ENCODE peak calls at places on chromosomes 12 and 14, in eight cellular contexts. One of them, this sample, is unnamed.

GRCh38 chr14:65333926-65334687 is 78.4 kb upstream of the FUT8 start:
- DNase-seq in mucosa of descending colon: peak
- DNase-seq in progenitor cell of endocrine pancreas: no peak
- DNase-seq in astrocyte of the spinal cord: peak
- DNase-seq in fibroblast of villous mesenchyme: peak
- DNase-seq in cardiac muscle cell: no peak
- DNase-seq in lower leg skin: peak
- DNase-seq in AG10803: peak
- DNase-seq in this sample: no peak

GRCh38 chr14:54591461-54592245 is 24.7 kb downstream of the SAMD4A start:
- DNase-seq in fibroblast of villous mesenchyme: no peak
- DNase-seq in mucosa of descending colon: no peak
- DNase-seq in AG10803: peak
- DNase-seq in cardiac muscle cell: no peak
- DNase-seq in progenitor cell of endocrine pancreas: no peak
- DNase-seq in astrocyte of the spinal cord: no peak
- DNase-seq in lower leg skin: no peak
- DNase-seq in this sample: no peak

GRCh38 chr12:25482637-25483036 is 70.4 kb downstream of the LMNTD1 start:
- DNase-seq in AG10803: peak
- DNase-seq in lower leg skin: no peak
- DNase-seq in mucosa of descending colon: no peak
- DNase-seq in cardiac muscle cell: peak
- DNase-seq in progenitor cell of endocrine pancreas: no peak
- DNase-seq in fibroblast of villous mesenchyme: peak
- DNase-seq in astrocyte of the spinal cord: no peak
- DNase-seq in this sample: no peak

GRCh38 chr12:107027304-107028053 is 40.5 kb upstream of the MTERF2 start:
- DNase-seq in astrocyte of the spinal cord: peak
- DNase-seq in mucosa of descending colon: no peak
- DNase-seq in AG10803: peak
- DNase-seq in progenitor cell of endocrine pancreas: no peak
- DNase-seq in fibroblast of villous mesenchyme: peak
- DNase-seq in cardiac muscle cell: no peak
- DNase-seq in lower leg skin: peak
- DNase-seq in this sample: no peak

GRCh38 chr14:69624131-69624530 is 12.7 kb downstream of the SUSD6 start:
- DNase-seq in fibroblast of villous mesenchyme: no peak
- DNase-seq in progenitor cell of endocrine pancreas: no peak
- DNase-seq in cardiac muscle cell: no peak
- DNase-seq in lower leg skin: no peak
- DNase-seq in AG10803: no peak
- DNase-seq in mucosa of descending colon: no peak
- DNase-seq in astrocyte of the spinal cord: no peak
- DNase-seq in this sample: no peak

GRCh38 chr12:92324849-92325500 is 179.3 kb upstream of the BTG1 start:
- DNase-seq in AG10803: no peak
- DNase-seq in fibroblast of villous mesenchyme: no peak
- DNase-seq in lower leg skin: no peak
- DNase-seq in astrocyte of the spinal cord: no peak
- DNase-seq in cardiac muscle cell: no peak
- DNase-seq in progenitor cell of endocrine pancreas: no peak
- DNase-seq in mucosa of descending colon: no peak
- DNase-seq in this sample: no peak

GRCh38 chr12:123163227-123163626 is 12.3 kb upstream of the PITPNM2 start:
- DNase-seq in AG10803: no peak
- DNase-seq in mucosa of descending colon: no peak
- DNase-seq in fibroblast of villous mesenchyme: no peak
- DNase-seq in cardiac muscle cell: no peak
- DNase-seq in progenitor cell of endocrine pancreas: no peak
- DNase-seq in lower leg skin: no peak
- DNase-seq in astrocyte of the spinal cord: no peak
- DNase-seq in this sample: no peak

GRCh38 chr12:108807996-108808725 is 49.2 kb downstream of the SSH1 start:
- DNase-seq in mucosa of descending colon: no peak
- DNase-seq in lower leg skin: no peak
- DNase-seq in progenitor cell of endocrine pancreas: no peak
- DNase-seq in cardiac muscle cell: no peak
- DNase-seq in fibroblast of villous mesenchyme: peak
- DNase-seq in astrocyte of the spinal cord: no peak
- DNase-seq in AG10803: peak
- DNase-seq in this sample: no peak

GRCh38 chr12:13613297-13613696 is 368.1 kb downstream of the GRIN2B start:
- DNase-seq in fibroblast of villous mesenchyme: no peak
- DNase-seq in mucosa of descending colon: no peak
- DNase-seq in astrocyte of the spinal cord: no peak
- DNase-seq in cardiac muscle cell: no peak
- DNase-seq in progenitor cell of endocrine pancreas: no peak
- DNase-seq in AG10803: no peak
- DNase-seq in lower leg skin: no peak
- DNase-seq in this sample: no peak

GRCh38 chr12:101165319-101165718 is 44.7 kb downstream of the SLC5A8 start:
- DNase-seq in progenitor cell of endocrine pancreas: no peak
- DNase-seq in AG10803: no peak
- DNase-seq in cardiac muscle cell: no peak
- DNase-seq in mucosa of descending colon: no peak
- DNase-seq in lower leg skin: no peak
- DNase-seq in astrocyte of the spinal cord: no peak
- DNase-seq in fibroblast of villous mesenchyme: no peak
- DNase-seq in this sample: no peak

GRCh38 chr14:64467131-64467530 is 1.8 kb downstream of the AKAP5 start:
- DNase-seq in fibroblast of villous mesenchyme: peak
- DNase-seq in progenitor cell of endocrine pancreas: no peak
- DNase-seq in astrocyte of the spinal cord: no peak
- DNase-seq in lower leg skin: no peak
- DNase-seq in cardiac muscle cell: no peak
- DNase-seq in AG10803: no peak
- DNase-seq in mucosa of descending colon: no peak
- DNase-seq in this sample: no peak

GRCh38 chr12:90940872-90941499 is 14.0 kb downstream of the CCER1 start:
- DNase-seq in cardiac muscle cell: peak
- DNase-seq in astrocyte of the spinal cord: peak
- DNase-seq in AG10803: peak
- DNase-seq in lower leg skin: no peak
- DNase-seq in mucosa of descending colon: no peak
- DNase-seq in fibroblast of villous mesenchyme: peak
- DNase-seq in progenitor cell of endocrine pancreas: no peak
- DNase-seq in this sample: no peak

GRCh38 chr12:68521321-68521839 is 89.3 kb upstream of the RAP1B start:
- DNase-seq in fibroblast of villous mesenchyme: peak
- DNase-seq in progenitor cell of endocrine pancreas: no peak
- DNase-seq in AG10803: peak
- DNase-seq in cardiac muscle cell: no peak
- DNase-seq in mucosa of descending colon: no peak
- DNase-seq in astrocyte of the spinal cord: peak
- DNase-seq in lower leg skin: no peak
- DNase-seq in this sample: no peak

GRCh38 chr14:52299692-52300278 is 14.3 kb upstream of the PTGER2 start:
- DNase-seq in fibroblast of villous mesenchyme: peak
- DNase-seq in lower leg skin: no peak
- DNase-seq in progenitor cell of endocrine pancreas: no peak
- DNase-seq in mucosa of descending colon: no peak
- DNase-seq in cardiac muscle cell: peak
- DNase-seq in astrocyte of the spinal cord: peak
- DNase-seq in AG10803: peak
- DNase-seq in this sample: no peak

GRCh38 chr12:48982397-48983080 is 4.4 kb downstream of the WNT1 start:
- DNase-seq in AG10803: no peak
- DNase-seq in progenitor cell of endocrine pancreas: no peak
- DNase-seq in cardiac muscle cell: no peak
- DNase-seq in astrocyte of the spinal cord: no peak
- DNase-seq in mucosa of descending colon: no peak
- DNase-seq in fibroblast of villous mesenchyme: no peak
- DNase-seq in lower leg skin: no peak
- DNase-seq in this sample: no peak

GRCh38 chr12:88519802-88520435 is 60.4 kb downstream of the KITLG start:
- DNase-seq in mucosa of descending colon: no peak
- DNase-seq in progenitor cell of endocrine pancreas: no peak
- DNase-seq in fibroblast of villous mesenchyme: peak
- DNase-seq in lower leg skin: no peak
- DNase-seq in cardiac muscle cell: peak
- DNase-seq in astrocyte of the spinal cord: peak
- DNase-seq in AG10803: no peak
- DNase-seq in this sample: no peak

GRCh38 chr14:79596531-79596930 is 614.8 kb downstream of the DIO2 start:
- DNase-seq in cardiac muscle cell: no peak
- DNase-seq in mucosa of descending colon: no peak
- DNase-seq in progenitor cell of endocrine pancreas: no peak
- DNase-seq in lower leg skin: no peak
- DNase-seq in astrocyte of the spinal cord: peak
- DNase-seq in fibroblast of villous mesenchyme: peak
- DNase-seq in AG10803: peak
- DNase-seq in this sample: no peak

GRCh38 chr12:95634622-95635621 is 83.6 kb upstream of the USP44 start:
- DNase-seq in lower leg skin: no peak
- DNase-seq in cardiac muscle cell: no peak
- DNase-seq in astrocyte of the spinal cord: peak
- DNase-seq in mucosa of descending colon: peak
- DNase-seq in fibroblast of villous mesenchyme: peak
- DNase-seq in AG10803: no peak
- DNase-seq in progenitor cell of endocrine pancreas: no peak
- DNase-seq in this sample: no peak

GRCh38 chr12:104355630-104356029 is 52.1 kb downstream of the EID3 start:
- DNase-seq in cardiac muscle cell: no peak
- DNase-seq in lower leg skin: no peak
- DNase-seq in mucosa of descending colon: no peak
- DNase-seq in astrocyte of the spinal cord: no peak
- DNase-seq in AG10803: no peak
- DNase-seq in fibroblast of villous mesenchyme: no peak
- DNase-seq in progenitor cell of endocrine pancreas: no peak
- DNase-seq in this sample: no peak

GRCh38 chr12:52278931-52279682 is 4.7 kb downstream of the KRT86 start:
- DNase-seq in mucosa of descending colon: peak
- DNase-seq in astrocyte of the spinal cord: peak
- DNase-seq in fibroblast of villous mesenchyme: peak
- DNase-seq in lower leg skin: peak
- DNase-seq in cardiac muscle cell: peak
- DNase-seq in progenitor cell of endocrine pancreas: peak
- DNase-seq in AG10803: peak
- DNase-seq in this sample: no peak

GRCh38 chr12:85588221-85588620 is 248.0 kb downstream of the RASSF9 start:
- DNase-seq in astrocyte of the spinal cord: no peak
- DNase-seq in progenitor cell of endocrine pancreas: no peak
- DNase-seq in mucosa of descending colon: no peak
- DNase-seq in AG10803: no peak
- DNase-seq in cardiac muscle cell: no peak
- DNase-seq in lower leg skin: no peak
- DNase-seq in fibroblast of villous mesenchyme: no peak
- DNase-seq in this sample: no peak

GRCh38 chr14:100540926-100541620 is 46.1 kb downstream of the BEGAIN start:
- DNase-seq in astrocyte of the spinal cord: no peak
- DNase-seq in lower leg skin: no peak
- DNase-seq in mucosa of descending colon: peak
- DNase-seq in cardiac muscle cell: no peak
- DNase-seq in AG10803: no peak
- DNase-seq in progenitor cell of endocrine pancreas: no peak
- DNase-seq in fibroblast of villous mesenchyme: no peak
- DNase-seq in this sample: peak

GRCh38 chr14:94769413-94770250 is at the start of gene GSC:
- DNase-seq in lower leg skin: peak
- DNase-seq in mucosa of descending colon: peak
- DNase-seq in astrocyte of the spinal cord: peak
- DNase-seq in fibroblast of villous mesenchyme: peak
- DNase-seq in progenitor cell of endocrine pancreas: peak
- DNase-seq in AG10803: peak
- DNase-seq in cardiac muscle cell: peak
- DNase-seq in this sample: no peak

GRCh38 chr12:105107497-105108371 is at the start of gene WASHC4:
- DNase-seq in mucosa of descending colon: peak
- DNase-seq in progenitor cell of endocrine pancreas: peak
- DNase-seq in AG10803: peak
- DNase-seq in cardiac muscle cell: peak
- DNase-seq in fibroblast of villous mesenchyme: peak
- DNase-seq in lower leg skin: peak
- DNase-seq in astrocyte of the spinal cord: peak
- DNase-seq in this sample: peak

GRCh38 chr12:49967042-49967776 is 5.5 kb downstream of the AQP5 start:
- DNase-seq in progenitor cell of endocrine pancreas: peak
- DNase-seq in mucosa of descending colon: peak
- DNase-seq in fibroblast of villous mesenchyme: peak
- DNase-seq in cardiac muscle cell: peak
- DNase-seq in AG10803: peak
- DNase-seq in astrocyte of the spinal cord: peak
- DNase-seq in lower leg skin: peak
- DNase-seq in this sample: no peak

GRCh38 chr12:45183263-45183662 is 32.6 kb upstream of the ANO6 start:
- DNase-seq in progenitor cell of endocrine pancreas: no peak
- DNase-seq in mucosa of descending colon: no peak
- DNase-seq in cardiac muscle cell: no peak
- DNase-seq in lower leg skin: no peak
- DNase-seq in AG10803: peak
- DNase-seq in astrocyte of the spinal cord: peak
- DNase-seq in fibroblast of villous mesenchyme: peak
- DNase-seq in this sample: no peak
- TF ChIP-seq CTCF in progenitor cell of endocrine pancreas: peak
- TF ChIP-seq CTCF in mucosa of descending colon: no peak
- TF ChIP-seq CTCF in cardiac muscle cell: peak
- TF ChIP-seq CTCF in lower leg skin: no peak
- TF ChIP-seq CTCF in AG10803: peak
- TF ChIP-seq CTCF in astrocyte of the spinal cord: peak
- TF ChIP-seq CTCF in fibroblast of villous mesenchyme: peak
- TF ChIP-seq CTCF in this sample: peak

GRCh38 chr14:75518625-75519024 is 3.6 kb upstream of the BATF start:
- DNase-seq in cardiac muscle cell: peak
- DNase-seq in AG10803: no peak
- DNase-seq in astrocyte of the spinal cord: no peak
- DNase-seq in mucosa of descending colon: no peak
- DNase-seq in progenitor cell of endocrine pancreas: no peak
- DNase-seq in lower leg skin: no peak
- DNase-seq in fibroblast of villous mesenchyme: peak
- DNase-seq in this sample: no peak
- TF ChIP-seq CTCF in cardiac muscle cell: peak
- TF ChIP-seq CTCF in AG10803: no peak
- TF ChIP-seq CTCF in astrocyte of the spinal cord: peak
- TF ChIP-seq CTCF in mucosa of descending colon: no peak
- TF ChIP-seq CTCF in progenitor cell of endocrine pancreas: peak
- TF ChIP-seq CTCF in lower leg skin: no peak
- TF ChIP-seq CTCF in fibroblast of villous mesenchyme: peak
- TF ChIP-seq CTCF in this sample: peak

DNA sequence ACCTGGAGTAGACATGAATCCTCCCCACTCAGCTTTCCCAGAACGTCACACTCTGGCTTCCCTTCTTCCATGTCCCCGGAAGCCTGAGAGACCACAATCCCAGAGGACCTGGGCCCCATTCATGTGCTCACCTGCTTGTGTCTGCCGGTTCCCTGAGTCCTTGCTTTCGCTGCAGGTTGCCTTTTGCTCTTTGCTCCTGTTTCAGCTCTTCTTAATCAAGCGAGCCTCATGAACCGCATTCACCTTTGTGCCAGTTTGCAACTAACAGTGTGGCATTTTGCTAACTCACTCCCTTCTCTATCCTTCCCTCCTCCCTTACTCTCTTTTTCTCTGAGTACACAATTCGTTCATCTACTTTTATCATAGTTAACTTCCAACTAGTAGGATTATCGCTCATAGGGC is 23.1 kb downstream of the ENTPD5 start:
- DNase-seq in progenitor cell of endocrine pancreas: no peak
- DNase-seq in astrocyte of the spinal cord: no peak
- DNase-seq in AG10803: no peak
- DNase-seq in fibroblast of villous mesenchyme: no peak
- DNase-seq in mucosa of descending colon: peak
- DNase-seq in cardiac muscle cell: no peak
- DNase-seq in lower leg skin: no peak
- DNase-seq in this sample: no peak
- TF ChIP-seq CTCF in progenitor cell of endocrine pancreas: no peak
- TF ChIP-seq CTCF in astrocyte of the spinal cord: no peak
- TF ChIP-seq CTCF in AG10803: no peak
- TF ChIP-seq CTCF in fibroblast of villous mesenchyme: no peak
- TF ChIP-seq CTCF in mucosa of descending colon: no peak
- TF ChIP-seq CTCF in cardiac muscle cell: no peak
- TF ChIP-seq CTCF in lower leg skin: no peak
- TF ChIP-seq CTCF in this sample: no peak

GRCh38 chr12:110861729-110862128 is 14.9 kb downstream of the CCDC63 start:
- DNase-seq in mucosa of descending colon: no peak
- DNase-seq in fibroblast of villous mesenchyme: no peak
- DNase-seq in cardiac muscle cell: no peak
- DNase-seq in lower leg skin: no peak
- DNase-seq in AG10803: no peak
- DNase-seq in astrocyte of the spinal cord: no peak
- DNase-seq in progenitor cell of endocrine pancreas: no peak
- DNase-seq in this sample: no peak
- TF ChIP-seq CTCF in mucosa of descending colon: no peak
- TF ChIP-seq CTCF in fibroblast of villous mesenchyme: no peak
- TF ChIP-seq CTCF in cardiac muscle cell: no peak
- TF ChIP-seq CTCF in lower leg skin: no peak
- TF ChIP-seq CTCF in AG10803: no peak
- TF ChIP-seq CTCF in astrocyte of the spinal cord: no peak
- TF ChIP-seq CTCF in progenitor cell of endocrine pancreas: no peak
- TF ChIP-seq CTCF in this sample: no peak